ENCODE peak calls at places on chromosomes 2 and 18, in seven cellular contexts. S is HCT116, Y is endothelial cell of umbilical vein, V is prostate gland, E is breast epithelium, T is transverse colon, A is HepG2. J is an unnamed sample.
A peak's percentile ranks its signal among the peaks of the same experiment; 100 is the strongest.

GRCh38 chr2:72457801-72458516 is 310.3 kb upstream of the CYP26B1 start:
- DNase-seq in S (no peak), Y (no peak), V (no peak), E (no peak), T (no peak), A (no peak), J (no peak)

GRCh38 chr2:238009563-238009962 is 42.7 kb downstream of the UBE2F start:
- DNase-seq in S (no peak), Y (no peak), V (no peak), E (no peak), T (no peak), A (peak; percentile 62), J (no peak)

GRCh38 chr2:32882911-32883810 is 63.6 kb upstream of the LTBP1 start:
- DNase-seq in S (no peak), Y (no peak), V (no peak), E (no peak), T (no peak), A (no peak), J (no peak)

GRCh38 chr18:12048010-12048826 is 45.4 kb upstream of the ANKRD62 start:
- DNase-seq in S (no peak), Y (no peak), V (no peak), E (no peak), T (no peak), A (no peak), J (no peak)

GRCh38 chr2:215215637-215216036 is 77.2 kb upstream of the ABCA12 start:
- DNase-seq in S (no peak), Y (no peak), V (no peak), E (no peak), T (no peak), A (no peak), J (no peak)

GRCh38 chr18:73908323-73908722 is 239.3 kb downstream of the FBXO15 start:
- DNase-seq in S (no peak), Y (no peak), V (no peak), E (no peak), T (no peak), A (no peak), J (no peak)

GRCh38 chr2:44433841-44434240 is 72.1 kb downstream of the CAMKMT start:
- DNase-seq in S (no peak), Y (no peak), V (no peak), E (no peak), T (no peak), A (no peak), J (no peak)

GRCh38 chr2:11343626-11344341 is 652 bp downstream of the ROCK2 start:
- DNase-seq in S (no peak), Y (peak; percentile 42), V (peak; percentile 39), E (peak; percentile 48), T (peak; percentile 67), A (peak; percentile 85), J (peak; percentile 32)

GRCh38 chr18:2911533-2911932 is 64.7 kb downstream of the EMILIN2 start:
- DNase-seq in S (no peak), Y (no peak), V (no peak), E (no peak), T (no peak), A (no peak), J (no peak)

GRCh38 chr2:54048117-54048785 is 67.2 kb upstream of the ACYP2 start:
- DNase-seq in S (no peak), Y (no peak), V (no peak), E (no peak), T (no peak), A (peak; percentile 47), J (no peak)

GRCh38 chr2:44277541-44277940 is 2.3 kb downstream of the SLC3A1 start:
- DNase-seq in S (no peak), Y (no peak), V (no peak), E (no peak), T (no peak), A (no peak), J (no peak)

GRCh38 chr2:34652636-34653035 is 1053.5 kb upstream of the FAM98A start:
- DNase-seq in S (no peak), Y (no peak), V (no peak), E (no peak), T (no peak), A (no peak), J (no peak)

GRCh38 chr2:41400057-41400665 is 647.7 kb upstream of the PKDCC start:
- DNase-seq in S (no peak), Y (peak; percentile 62), V (no peak), E (no peak), T (no peak), A (peak; percentile 17), J (no peak)

GRCh38 chr2:95346236-95346737 is 49.1 kb downstream of the KCNIP3 start:
- DNase-seq in S (no peak), Y (no peak), V (peak; percentile 49), E (no peak), T (peak; percentile 67), A (no peak), J (peak; percentile 69)

GRCh38 chr18:22847392-22847791 is 85.7 kb upstream of the RBBP8 start:
- DNase-seq in S (no peak), Y (no peak), V (no peak), E (no peak), T (no peak), A (no peak), J (no peak)

GRCh38 chr2:20624156-20624883 is 26.6 kb downstream of the HS1BP3 start:
- DNase-seq in S (no peak), Y (no peak), V (no peak), E (no peak), T (no peak), A (no peak), J (no peak)

GRCh38 chr2:47008381-47009280 is 93.0 kb upstream of the MCFD2 start:
- DNase-seq in S (no peak), Y (no peak), V (no peak), E (no peak), T (no peak), A (peak; percentile 73), J (no peak)

GRCh38 chr2:239597216-239597615 is 196.4 kb upstream of the HDAC4 start:
- DNase-seq in S (no peak), Y (no peak), V (no peak), E (no peak), T (no peak), A (no peak), J (no peak)

GRCh38 chr2:64367444-64367843 is 86.5 kb upstream of the LGALSL start:
- DNase-seq in S (no peak), Y (no peak), V (no peak), E (no peak), T (no peak), A (no peak), J (no peak)

GRCh38 chr18:28183418-28184078 is 6.6 kb upstream of the CDH2 start:
- DNase-seq in S (no peak), Y (no peak), V (no peak), E (no peak), T (no peak), A (peak; percentile 82), J (no peak)

GRCh38 chr18:78659057-78659456 is 320.6 kb upstream of the SALL3 start:
- DNase-seq in S (no peak), Y (no peak), V (no peak), E (no peak), T (no peak), A (no peak), J (no peak)

GRCh38 chr2:109046925-109047508 is 58.0 kb upstream of the EDAR start:
- DNase-seq in S (peak; percentile 6), Y (no peak), V (no peak), E (no peak), T (no peak), A (no peak), J (no peak)

GRCh38 chr18:61272793-61273192 is 60.4 kb upstream of the CDH20 start:
- DNase-seq in S (no peak), Y (no peak), V (no peak), E (no peak), T (no peak), A (no peak), J (no peak)
- H3K27ac ChIP-seq in S (no peak overlapping the region), Y (no peak overlapping the region), V (no peak overlapping the region), E (no peak overlapping the region), T (no peak overlapping the region), A (no peak overlapping the region), J (no peak overlapping the region)

GRCh38 chr18:57242285-57242684 is 95.4 kb downstream of the BOD1L2 start:
- DNase-seq in S (no peak), Y (no peak), V (no peak), E (no peak), T (no peak), A (no peak), J (no peak)

GRCh38 chr18:57243624-57244179 is 96.8 kb downstream of the BOD1L2 start:
- DNase-seq in S (no peak), Y (no peak), V (no peak), E (no peak), T (no peak), A (peak; percentile 62), J (no peak)

DNA sequence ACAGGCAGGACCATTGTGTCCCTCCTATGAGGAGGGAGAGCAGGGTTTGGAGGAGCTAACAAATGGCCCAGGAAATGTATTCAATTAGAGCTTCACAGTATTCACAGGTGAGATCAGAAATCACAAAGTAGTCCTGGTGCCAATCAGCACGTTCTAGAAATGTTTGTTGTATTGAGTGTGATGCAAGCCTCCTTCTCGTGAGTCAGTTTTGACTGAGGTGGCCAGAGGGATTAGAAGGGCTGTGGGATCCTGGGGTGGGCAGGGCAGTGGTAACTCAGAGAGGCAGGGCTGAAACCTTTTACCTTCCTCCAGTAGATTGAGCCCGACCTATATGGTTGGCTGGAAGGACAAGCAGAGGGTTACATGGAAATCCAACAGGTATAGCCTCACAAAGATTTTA is 95.0 kb downstream of the BOD1L2 start:
- DNase-seq in S (no peak), Y (no peak), V (no peak), E (no peak), T (no peak), A (no peak), J (no peak)
- TF ChIP-seq POLR2A in S (no peak), Y (no peak), V (no peak), E (no peak), T (no peak), A (no peak), J (no peak)

DNA sequence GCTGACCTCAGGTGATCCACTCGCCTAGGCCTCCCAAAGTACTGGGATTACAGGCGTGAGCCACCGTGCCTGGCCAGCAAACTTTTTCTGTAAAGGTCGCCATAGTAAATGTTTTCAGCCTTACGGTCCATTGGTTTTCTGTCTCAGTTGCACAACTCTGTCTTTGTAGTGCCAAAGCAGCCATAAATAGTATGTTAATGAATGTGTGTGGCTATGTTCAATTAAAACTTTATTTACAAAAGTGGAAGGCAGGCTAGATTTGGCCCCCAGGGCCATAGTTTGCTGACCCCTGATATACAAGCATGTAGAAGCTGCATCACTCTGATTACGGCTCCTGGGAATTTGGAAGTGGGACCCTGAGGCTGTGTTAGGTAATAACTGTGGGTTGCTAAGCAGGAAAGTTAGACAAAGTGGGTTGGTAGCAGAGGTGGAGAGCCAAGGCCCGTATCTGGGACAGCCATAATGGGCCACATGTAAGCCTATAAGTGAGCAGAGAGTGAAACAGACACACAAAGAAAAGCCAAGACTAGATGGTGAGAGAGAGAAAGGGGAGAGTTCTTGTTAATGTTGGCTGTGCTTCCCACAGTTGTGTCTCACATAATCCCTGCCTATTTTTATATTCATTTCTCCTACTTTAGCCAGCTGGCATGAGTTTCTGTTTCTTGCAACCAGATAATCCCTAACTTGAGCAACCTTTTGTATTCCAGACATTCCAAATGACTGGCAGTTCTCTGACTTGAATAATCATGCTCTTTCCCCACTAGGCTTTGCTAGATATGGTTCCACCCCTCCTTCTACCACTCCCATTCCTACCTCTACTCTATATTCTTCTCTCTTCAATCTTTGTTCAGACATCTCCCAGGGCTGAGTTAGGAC is 223.3 kb upstream of the STON1 start:
- DNase-seq in S (no peak), Y (no peak), V (no peak), E (no peak), T (no peak), A (no peak), J (no peak)
- TF ChIP-seq POLR2AphosphoS5 in S (no peak), Y (no peak), V (no peak), E (no peak), T (no peak), A (no peak), J (peak; percentile 32)

GRCh38 chr2:172711110-172711509 is 24.5 kb upstream of the RAPGEF4 start:
- DNase-seq in S (no peak), Y (no peak), V (no peak), E (no peak), T (no peak), A (no peak), J (no peak)
- H3K27ac ChIP-seq in S (no peak overlapping the region), Y (no peak overlapping the region), V (no peak overlapping the region), E (no peak overlapping the region), T (no peak overlapping the region), A (no peak overlapping the region), J (no peak overlapping the region)